ENCODE peak calls at places on chromosomes 13 and 19, in seven cellular contexts. F, J, O, M, H, Q and U are unnamed samples.

GRCh38 chr13:113366031-113366588 is 2.2 kb upstream of the GRTP1 start:
- DNase-seq in F (no peak), J (no peak), O (no peak), M (no peak), H (peak), Q (no peak), U (no peak)

GRCh38 chr19:12064266-12065099 is at the start of gene ZNF844:
- DNase-seq in F (peak), J (peak), O (peak), M (peak), H (peak), Q (peak), U (peak)

GRCh38 chr13:42041684-42042035 is 6.8 kb upstream of the DGKH start:
- DNase-seq in F (peak), J (peak), O (peak), M (peak), H (peak), Q (no peak), U (peak)

GRCh38 chr19:46015961-46016425 is 6.9 kb downstream of the PGLYRP1 start:
- DNase-seq in F (no peak), J (no peak), O (no peak), M (no peak), H (no peak), Q (no peak), U (no peak)

GRCh38 chr13:100521912-100522490 is 66.6 kb downstream of the GGACT start:
- DNase-seq in F (no peak), J (no peak), O (no peak), M (no peak), H (no peak), Q (no peak), U (no peak)

GRCh38 chr13:50942630-50943311 is 33.2 kb downstream of the RNASEH2B start:
- DNase-seq in F (no peak), J (no peak), O (no peak), M (no peak), H (no peak), Q (no peak), U (no peak)

GRCh38 chr13:100584901-100585300 is 3.7 kb downstream of the GGACT start:
- DNase-seq in F (no peak), J (no peak), O (peak), M (no peak), H (no peak), Q (no peak), U (no peak)

GRCh38 chr19:19615086-19615485 is 3.4 kb downstream of the PBX4 start:
- DNase-seq in F (peak), J (no peak), O (peak), M (no peak), H (no peak), Q (no peak), U (peak)

GRCh38 chr13:98665638-98665995 is 86.9 kb downstream of the SLC15A1 start:
- DNase-seq in F (peak), J (no peak), O (no peak), M (no peak), H (no peak), Q (no peak), U (no peak)

GRCh38 chr19:18674616-18675015 is 8.9 kb upstream of the CRTC1 start:
- DNase-seq in F (peak), J (no peak), O (no peak), M (peak), H (no peak), Q (no peak), U (peak)

GRCh38 chr13:67048084-67048792 is 181.9 kb downstream of the PCDH9 start:
- DNase-seq in F (no peak), J (no peak), O (peak), M (no peak), H (no peak), Q (no peak), U (no peak)

GRCh38 chr13:30743319-30744055 is 8.1 kb downstream of the ALOX5AP start:
- DNase-seq in F (peak), J (peak), O (peak), M (peak), H (peak), Q (no peak), U (peak)

GRCh38 chr19:12786149-12786870 is 5.0 kb upstream of the JUNB start:
- DNase-seq in F (peak), J (no peak), O (no peak), M (peak), H (peak), Q (no peak), U (peak)

GRCh38 chr13:90416938-90417337 is 930.5 kb upstream of the MIR17HG start:
- DNase-seq in F (no peak), J (no peak), O (no peak), M (no peak), H (no peak), Q (no peak), U (no peak)

GRCh38 chr13:112067871-112068305 is 939 bp downstream of the SOX1 start:
- DNase-seq in F (no peak), J (no peak), O (no peak), M (no peak), H (no peak), Q (no peak), U (no peak)

GRCh38 chr13:111460548-111461444 is 140.4 kb downstream of the TEX29 start:
- DNase-seq in F (peak), J (no peak), O (peak), M (peak), H (no peak), Q (no peak), U (peak)

GRCh38 chr13:55244991-55245644 is 1895.6 kb upstream of the PRR20A start:
- DNase-seq in F (no peak), J (no peak), O (no peak), M (no peak), H (no peak), Q (no peak), U (peak)

GRCh38 chr13:93284056-93284455 is 57.4 kb downstream of the GPC6 start:
- DNase-seq in F (no peak), J (no peak), O (no peak), M (no peak), H (no peak), Q (no peak), U (no peak)

GRCh38 chr19:47713046-47714021 is at the start of gene EHD2:
- DNase-seq in F (no peak), J (no peak), O (peak), M (peak), H (peak), Q (peak), U (no peak)

GRCh38 chr13:52454459-52454824 is 836 bp upstream of the CKAP2 start:
- DNase-seq in F (peak), J (no peak), O (no peak), M (peak), H (no peak), Q (no peak), U (peak)

GRCh38 chr13:73107459-73107858 is 48.7 kb downstream of the KLF5 start:
- DNase-seq in F (no peak), J (no peak), O (no peak), M (no peak), H (no peak), Q (no peak), U (no peak)

GRCh38 chr13:36131215-36131930 is at the start of gene DCLK1:
- DNase-seq in F (no peak), J (no peak), O (peak), M (peak), H (peak), Q (no peak), U (peak)

GRCh38 chr13:48749699-48750473 is 96.2 kb downstream of the CYSLTR2 start:
- DNase-seq in F (peak), J (peak), O (peak), M (peak), H (peak), Q (peak), U (peak)

GRCh38 chr13:45257638-45258338 is 56.9 kb upstream of the KCTD4 start:
- DNase-seq in F (peak), J (no peak), O (peak), M (no peak), H (no peak), Q (no peak), U (no peak)

GRCh38 chr13:51771418-51772104 is 32.4 kb downstream of the DHRS12 start:
- DNase-seq in F (no peak), J (no peak), O (no peak), M (no peak), H (no peak), Q (no peak), U (no peak)

GRCh38 chr13:72205773-72206172 is 338.8 kb upstream of the DACH1 start:
- DNase-seq in F (peak), J (no peak), O (peak), M (no peak), H (no peak), Q (no peak), U (no peak)

GRCh38 chr19:28213476-28214082 is 999.4 kb downstream of the UQCRFS1 start:
- DNase-seq in F (no peak), J (no peak), O (no peak), M (no peak), H (no peak), Q (no peak), U (no peak)

GRCh38 chr19:41299755-41300089 is 10.2 kb upstream of the CCDC97 start:
- DNase-seq in F (no peak), J (no peak), O (peak), M (peak), H (peak), Q (no peak), U (peak)

GRCh38 chr19:51712461-51713081 is 11.2 kb downstream of the HAS1 start:
- DNase-seq in F (peak), J (no peak), O (peak), M (no peak), H (peak), Q (no peak), U (peak)

GRCh38 chr19:29789007-29789406 is 22.8 kb upstream of the CCNE1 start:
- DNase-seq in F (no peak), J (no peak), O (no peak), M (no peak), H (no peak), Q (no peak), U (no peak)

GRCh38 chr19:1008268-1009042 is 8.2 kb downstream of the GRIN3B start:
- DNase-seq in F (no peak), J (no peak), O (no peak), M (no peak), H (no peak), Q (no peak), U (no peak)

GRCh38 chr19:1266818-1267440 is 2.2 kb upstream of the CIRBP start:
- DNase-seq in F (peak), J (no peak), O (no peak), M (peak), H (peak), Q (peak), U (peak)

GRCh38 chr19:1449467-1450442 is at the start of gene APC2:
- DNase-seq in F (no peak), J (no peak), O (peak), M (no peak), H (no peak), Q (no peak), U (no peak)

GRCh38 chr13:91024157-91024792 is 323.2 kb upstream of the MIR17HG start:
- DNase-seq in F (no peak), J (no peak), O (no peak), M (no peak), H (no peak), Q (no peak), U (no peak)